ENCODE peak calls at places on chromosome 21, in six cellular contexts. P, D, T, W, Y and L are unnamed samples.

GRCh38 chr21:44751186-44751798 is 39.9 kb upstream of the TSPEAR start:
- DNase-seq in T (no peak), P (no peak), Y (no peak), D (no peak), W (no peak), L (no peak)

GRCh38 chr21:40847956-40848355 is 998 bp upstream of the DSCAM start:
- DNase-seq in P (no peak), W (no peak), Y (no peak), D (no peak), T (no peak), L (no peak)

GRCh38 chr21:20377250-20377649 is 621.0 kb upstream of the NCAM2 start:
- DNase-seq in D (no peak), W (no peak), T (no peak), P (no peak), Y (no peak), L (no peak)

GRCh38 chr21:46092811-46093667 is 4.9 kb upstream of the COL6A2 start:
- DNase-seq in W (no peak), D (no peak), Y (no peak), P (peak), T (no peak), L (peak)

GRCh38 chr21:37367301-37367757 is 756 bp downstream of the DYRK1A start:
- DNase-seq in D (no peak), T (no peak), Y (no peak), P (no peak), W (no peak), L (peak)

GRCh38 chr21:42676799-42677198 is 23.4 kb downstream of the PDE9A start:
- DNase-seq in T (no peak), P (no peak), W (no peak), D (no peak), Y (no peak), L (no peak)

GRCh38 chr21:36747114-36747814 is 48.3 kb downstream of the SIM2 start:
- DNase-seq in T (no peak), D (no peak), Y (no peak), P (no peak), W (no peak), L (peak)

GRCh38 chr21:22631066-22631465 is 1632.9 kb downstream of the NCAM2 start:
- DNase-seq in T (no peak), W (no peak), D (no peak), P (no peak), Y (no peak), L (no peak)

GRCh38 chr21:42093991-42094417 is 22.9 kb downstream of the UMODL1 start:
- DNase-seq in D (no peak), Y (peak), T (no peak), W (no peak), P (no peak), L (peak)

GRCh38 chr21:16570856-16571255 is 841.1 kb downstream of the USP25 start:
- DNase-seq in W (no peak), D (no peak), Y (no peak), T (no peak), P (no peak), L (no peak)

GRCh38 chr21:36591326-36591970 is 107.5 kb upstream of the SIM2 start:
- DNase-seq in W (no peak), P (no peak), D (no peak), Y (no peak), T (no peak), L (no peak)

GRCh38 chr21:42862774-42863503 is 16.4 kb downstream of the WDR4 start:
- DNase-seq in W (no peak), T (no peak), P (no peak), Y (no peak), D (no peak), L (no peak)

GRCh38 chr21:44533891-44534627 is 5.9 kb downstream of the KRTAP10-1 start:
- DNase-seq in T (no peak), W (no peak), P (no peak), D (no peak), Y (peak), L (no peak)

GRCh38 chr21:21971384-21971783 is 973.2 kb downstream of the NCAM2 start:
- DNase-seq in P (no peak), T (no peak), W (no peak), D (no peak), Y (no peak), L (no peak)

GRCh38 chr21:46429754-46430681 is 28.7 kb upstream of the DIP2A start:
- DNase-seq in W (no peak), P (no peak), Y (no peak), T (no peak), D (peak), L (no peak)

GRCh38 chr21:21111309-21111920 is 113.2 kb downstream of the NCAM2 start:
- DNase-seq in Y (no peak), D (no peak), W (no peak), T (no peak), P (no peak), L (no peak)

GRCh38 chr21:44718571-44718970 is 7.2 kb upstream of the TSPEAR start:
- DNase-seq in P (no peak), W (no peak), T (no peak), Y (no peak), D (no peak), L (no peak)

GRCh38 chr21:14616303-14617039 is 70.4 kb upstream of the SAMSN1 start:
- DNase-seq in W (no peak), T (no peak), Y (no peak), D (no peak), P (no peak), L (no peak)

GRCh38 chr21:37257526-37257966 is 9.6 kb downstream of the VPS26C start:
- DNase-seq in D (peak), P (peak), W (peak), T (peak), Y (no peak), L (peak)

GRCh38 chr21:15064576-15065380 is at the start of gene NRIP1:
- DNase-seq in W (peak), P (peak), T (peak), D (peak), Y (peak), L (peak)

GRCh38 chr21:40881767-40882166 is 34.8 kb upstream of the DSCAM start:
- DNase-seq in T (no peak), D (no peak), Y (no peak), W (no peak), P (no peak), L (no peak)

GRCh38 chr21:42003051-42003461 is 7.1 kb downstream of the ZBTB21 start:
- DNase-seq in T (no peak), P (no peak), Y (no peak), W (no peak), D (no peak), L (peak)

GRCh38 chr21:39934895-39935294 is 67.7 kb downstream of the PCP4 start:
- DNase-seq in D (no peak), W (no peak), P (no peak), T (no peak), Y (no peak), L (no peak)

GRCh38 chr21:46048926-46049889 is 48.7 kb upstream of the COL6A2 start:
- DNase-seq in D (peak), P (peak), T (no peak), Y (peak), W (peak), L (peak)

GRCh38 chr21:14050121-14050520 is 160.6 kb downstream of the LIPI start:
- DNase-seq in P (no peak), T (no peak), D (no peak), Y (no peak), W (no peak), L (no peak)

GRCh38 chr21:45471229-45472052 is 66.5 kb downstream of the COL18A1 start:
- DNase-seq in W (no peak), T (no peak), Y (peak), D (no peak), P (peak), L (peak)

GRCh38 chr21:15731243-15731613 is 1.4 kb downstream of the USP25 start:
- DNase-seq in W (no peak), P (no peak), Y (no peak), D (no peak), T (no peak), L (peak)

GRCh38 chr21:44529503-44530125 is 10.4 kb downstream of the KRTAP10-1 start:
- DNase-seq in P (no peak), T (no peak), Y (peak), D (no peak), W (peak), L (no peak)

GRCh38 chr21:44093761-44094160 is 13.4 kb upstream of the PWP2 start:
- DNase-seq in D (no peak), P (no peak), W (no peak), T (no peak), Y (peak), L (no peak)

GRCh38 chr21:37578471-37579126 is 212.0 kb downstream of the DYRK1A start:
- DNase-seq in D (no peak), T (no peak), W (no peak), Y (no peak), P (no peak), L (no peak)

GRCh38 chr21:44869860-44870747 is 3.4 kb downstream of the PTTG1IP start:
- DNase-seq in W (peak), T (peak), P (peak), D (no peak), Y (peak), L (peak)

GRCh38 chr21:42849759-42850412 is 29.5 kb downstream of the WDR4 start:
- DNase-seq in Y (no peak), D (no peak), T (no peak), W (no peak), P (no peak), L (no peak)

DNA sequence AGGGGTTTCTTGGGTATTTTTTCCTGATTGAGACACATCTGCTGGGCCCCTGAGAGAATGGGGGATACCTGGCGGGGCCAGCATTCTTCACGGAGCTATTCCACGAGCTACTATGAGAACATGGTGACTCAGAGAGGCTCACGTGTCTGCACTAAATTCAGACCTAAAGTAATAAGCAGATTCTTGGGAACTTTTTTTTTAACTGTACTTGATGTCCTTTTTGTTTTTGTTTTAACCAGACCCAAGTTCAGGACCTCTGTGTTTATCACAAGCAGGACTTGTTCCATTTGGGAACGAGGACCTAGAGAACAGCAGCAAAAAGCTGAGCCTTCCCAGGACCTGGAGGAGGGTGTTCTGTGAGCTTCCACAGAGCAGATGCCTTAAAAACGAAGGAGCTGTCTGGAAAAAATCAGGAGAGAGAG is 44.0 kb downstream of the EVA1C start:
- DNase-seq in D (no peak), T (no peak), W (no peak), Y (peak), P (peak), L (peak)
- H3K27ac ChIP-seq in D (peak), T (no peak), W (peak), Y (peak), P (peak), L (peak)

GRCh38 chr21:38832664-38833063 is 26.9 kb downstream of the ETS2 start:
- DNase-seq in Y (no peak), W (no peak), D (no peak), T (no peak), P (no peak), L (no peak)
- H3K27ac ChIP-seq in Y (no peak), W (no peak), D (no peak), T (no peak), P (no peak), L (no peak)

GRCh38 chr21:34915364-34915834 is 133.7 kb downstream of the RUNX1 start:
- DNase-seq in W (no peak), P (no peak), Y (no peak), D (no peak), T (no peak), L (peak)
- H3K27ac ChIP-seq in W (no peak), P (no peak), Y (no peak), D (no peak), T (no peak), L (peak)

GRCh38 chr21:29182674-29183073 is 52.2 kb downstream of the MAP3K7CL start:
- DNase-seq in T (no peak), D (no peak), W (no peak), Y (no peak), P (no peak), L (no peak)
- H3K27ac ChIP-seq in T (no peak), D (peak), W (peak), Y (peak), P (no peak), L (peak)

GRCh38 chr21:26096972-26097371 is 73.6 kb downstream of the APP start:
- DNase-seq in P (no peak), D (no peak), T (no peak), W (no peak), Y (no peak), L (no peak)

GRCh38 chr21:26098758-26099157 is 71.8 kb downstream of the APP start:
- DNase-seq in W (no peak), T (no peak), P (no peak), Y (no peak), D (no peak), L (peak)

GRCh38 chr21:26097475-26097874 is 73.1 kb downstream of the APP start:
- DNase-seq in Y (no peak), W (no peak), P (no peak), D (no peak), T (no peak), L (no peak)

GRCh38 chr21:26100573-26100972 is 70.0 kb downstream of the APP start:
- DNase-seq in P (no peak), T (no peak), W (no peak), Y (no peak), D (no peak), L (no peak)

DNA sequence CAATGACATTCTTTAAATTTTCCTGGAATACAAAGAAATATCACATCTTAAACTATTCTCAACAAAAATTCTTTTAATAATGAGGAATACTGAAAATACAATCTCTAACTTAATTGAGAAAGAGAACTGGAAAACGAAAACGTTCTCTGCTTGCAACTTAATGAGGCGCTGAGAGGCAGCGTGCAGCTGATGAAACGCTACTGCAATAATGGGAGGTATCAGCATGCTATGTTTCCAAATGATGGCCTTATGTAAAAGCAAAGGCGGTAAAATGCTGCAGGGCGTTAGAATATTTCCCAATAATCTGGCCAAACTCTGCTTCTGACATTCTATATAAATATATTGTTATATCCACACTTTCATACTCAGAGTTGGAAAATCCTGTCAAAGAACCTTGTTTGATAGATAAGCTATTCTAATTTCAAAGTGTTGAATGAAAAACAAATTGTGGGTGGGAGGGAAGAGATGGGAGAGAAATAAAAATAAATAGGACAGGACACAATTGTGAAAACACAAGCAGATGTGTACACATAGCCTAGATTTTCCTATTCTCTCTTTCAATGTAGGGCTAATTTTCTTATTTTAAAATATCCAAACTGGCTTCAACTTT is 70.9 kb downstream of the APP start:
- DNase-seq in Y (no peak), T (no peak), D (no peak), W (no peak), P (no peak), L (peak)
- H3K27ac ChIP-seq in Y (no peak), T (no peak), D (no peak), W (no peak), P (no peak), L (peak)